ENCODE peak calls at places on chromosomes 4 and X, in six cellular contexts. Z is pancreas, B is neural progenitor cell, V is dorsolateral prefrontal cortex, A is cardiac fibroblast, T is right lobe of liver. S is an unnamed sample.

GRCh38 chr4:143025111-143025704 is 159.5 kb upstream of the USP38 start:
- DNase-seq in V (no peak), Z (no peak), T (no peak), A (peak; percentile 49), B (peak; percentile 54), S (peak; percentile 54)

GRCh38 chrX:275476-275966 is 5.7 kb upstream of the PLCXD1 start:
- DNase-seq in A (no peak), B (peak; percentile 45), V (no peak), Z (no peak), T (no peak), S (no peak)

GRCh38 chr4:158384407-158384806 is 137.3 kb upstream of the RXFP1 start:
- DNase-seq in B (no peak), V (no peak), Z (no peak), A (no peak), T (no peak), S (no peak)

GRCh38 chr4:23717528-23718248 is 172.2 kb downstream of the PPARGC1A start:
- DNase-seq in V (no peak), T (no peak), B (no peak), Z (no peak), A (peak; percentile 34), S (peak; percentile 20)

GRCh38 chr4:87339440-87339839 is 16.8 kb upstream of the HSD17B13 start:
- DNase-seq in A (no peak), V (no peak), B (no peak), Z (no peak), T (no peak), S (no peak)

GRCh38 chrX:129653985-129654651 is 638 bp downstream of the APLN start:
- DNase-seq in Z (peak; percentile 11), A (no peak), V (no peak), B (no peak), T (peak; percentile 48), S (no peak)

GRCh38 chr4:27685947-27686346 is 825.3 kb downstream of the STIM2 start:
- DNase-seq in A (no peak), B (no peak), Z (no peak), T (no peak), V (no peak), S (no peak)

GRCh38 chr4:40003986-40004385 is 26.3 kb upstream of the PDS5A start:
- DNase-seq in V (no peak), T (no peak), Z (no peak), A (peak; percentile 68), B (no peak), S (no peak)

GRCh38 chr4:48954314-48954713 is 31.8 kb upstream of the CWH43 start:
- DNase-seq in T (no peak), A (no peak), B (no peak), V (no peak), Z (no peak), S (no peak)

GRCh38 chr4:184932343-184932742 is 85.9 kb upstream of the HELT start:
- DNase-seq in B (peak; percentile 65), T (no peak), A (no peak), Z (no peak), V (no peak), S (no peak)

GRCh38 chr4:157358439-157358838 is 137.9 kb downstream of the GRIA2 start:
- DNase-seq in B (no peak), T (no peak), A (no peak), Z (no peak), V (no peak), S (no peak)

GRCh38 chr4:8835521-8836365 is 35.9 kb downstream of the HMX1 start:
- DNase-seq in Z (no peak), B (no peak), T (no peak), V (peak; percentile 2), A (no peak), S (no peak)

GRCh38 chrX:137234651-137235402 is 201.0 kb upstream of the GPR101 start:
- DNase-seq in V (no peak), A (no peak), B (no peak), Z (no peak), T (no peak), S (no peak)

GRCh38 chr4:182823576-182823975 is 93.6 kb downstream of the DCTD start:
- DNase-seq in B (no peak), Z (no peak), V (no peak), T (no peak), A (no peak), S (no peak)

GRCh38 chr4:176902710-176903323 is 110.1 kb upstream of the VEGFC start:
- DNase-seq in T (no peak), B (no peak), V (no peak), A (peak; percentile 94), Z (no peak), S (peak; percentile 60)

GRCh38 chrX:47613082-47613481 is 6.6 kb downstream of the SYN1 start:
- DNase-seq in T (no peak), A (no peak), V (no peak), Z (no peak), B (no peak), S (no peak)

GRCh38 chrX:136879001-136879667 is 1.4 kb downstream of the RBMX start:
- DNase-seq in T (no peak), B (no peak), Z (no peak), A (peak; percentile 29), V (no peak), S (no peak)

GRCh38 chr4:184961693-184962092 is 56.6 kb upstream of the HELT start:
- DNase-seq in B (no peak), V (no peak), Z (peak; percentile 72), T (no peak), A (no peak), S (no peak)

GRCh38 chr4:137677851-137678250 is 145.6 kb upstream of the PCDH18 start:
- DNase-seq in T (no peak), B (no peak), Z (no peak), A (peak; percentile 82), V (no peak), S (no peak)

GRCh38 chr4:54276633-54277426 is 47.7 kb downstream of the PDGFRA start:
- DNase-seq in V (no peak), T (no peak), Z (no peak), B (peak; percentile 19), A (peak; percentile 21), S (no peak)
- TF ChIP-seq CTCF in V (no peak), T (no peak), Z (no peak), B (no peak), A (no peak), S (no peak)

GRCh38 chr4:95536650-95537049 is 12.1 kb downstream of the UNC5C start:
- DNase-seq in V (no peak), T (no peak), Z (no peak), A (peak; percentile 50), B (no peak), S (no peak)
- H3K4me3 ChIP-seq in V (peak overlapping the region; percentile 45), T (no peak overlapping the region), Z (no peak overlapping the region), A (peak overlapping the region; percentile 16), B (no peak overlapping the region), S (no peak overlapping the region)

GRCh38 chr4:898123-898522 is 34.0 kb downstream of the GAK start:
- DNase-seq in B (no peak), T (no peak), A (no peak), Z (no peak), V (no peak), S (no peak)

GRCh38 chr4:896630-897029 is 35.5 kb downstream of the GAK start:
- DNase-seq in B (no peak), T (no peak), V (no peak), A (no peak), Z (no peak), S (no peak)

GRCh38 chr4:893995-894705 is 38.0 kb downstream of the GAK start:
- DNase-seq in B (no peak), A (no peak), Z (no peak), T (no peak), V (no peak), S (no peak)

GRCh38 chr4:895596-895995 is 36.5 kb downstream of the GAK start:
- DNase-seq in B (no peak), V (no peak), Z (no peak), A (no peak), T (no peak), S (no peak)

GRCh38 chr4:896216-896615 is 35.9 kb downstream of the GAK start:
- DNase-seq in V (no peak), T (no peak), A (no peak), B (peak; percentile 11), Z (no peak), S (no peak)
- TF ChIP-seq CTCF in V (no peak), T (no peak), A (no peak), B (peak; percentile 27), Z (no peak), S (no peak)

DNA sequence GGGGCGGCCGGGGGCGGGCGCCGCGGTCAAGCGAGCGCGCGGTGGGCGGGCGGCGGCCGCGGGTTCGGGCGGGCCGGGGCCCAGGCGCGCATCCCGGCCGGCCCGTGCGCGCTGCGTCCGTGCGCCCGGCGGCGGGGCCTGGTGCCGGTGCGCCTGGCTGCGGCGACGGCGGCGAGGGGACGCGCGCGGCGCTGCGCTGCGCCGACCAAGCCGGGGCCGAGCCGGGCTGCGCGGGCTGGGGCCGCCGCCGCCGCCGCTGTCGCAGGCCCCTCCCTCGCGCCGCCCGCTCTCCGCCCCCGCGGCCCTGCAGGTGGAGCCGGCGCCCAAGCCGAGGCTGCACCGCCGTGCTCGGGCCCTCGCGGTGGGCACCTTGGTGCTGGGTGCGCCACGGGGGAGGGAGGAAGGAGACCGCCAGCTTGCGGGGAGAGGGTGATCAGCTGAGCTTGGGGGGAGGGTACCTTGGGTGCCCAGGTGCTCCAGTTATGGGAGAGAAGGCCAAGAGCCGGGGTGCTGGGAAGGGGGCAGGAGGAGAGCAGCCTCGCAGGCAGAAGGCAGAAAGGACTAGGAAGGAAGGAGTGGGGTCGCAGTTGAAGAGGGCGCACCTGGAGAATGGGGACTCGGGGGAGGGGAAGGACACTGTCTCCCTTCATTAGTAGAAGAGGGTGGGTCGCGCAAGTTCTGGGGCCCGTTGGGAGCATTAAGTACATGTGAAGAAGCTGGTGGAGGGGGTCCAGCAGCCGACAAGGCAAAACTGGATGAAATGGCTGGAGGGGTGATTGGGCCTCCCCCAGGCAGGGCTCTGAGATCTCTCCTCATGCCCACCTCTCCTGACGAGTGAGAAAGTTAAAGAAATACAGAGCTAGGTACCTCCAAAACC is at the start of gene PPP2R2C:
- DNase-seq in B (peak; percentile 82), V (no peak), Z (no peak), A (no peak), T (no peak), S (no peak)
- H3K4me3 ChIP-seq in B (peak within 1 kb of the TSS; percentile 68), V (peak within 1 kb of the TSS; percentile 79), Z (no peak within 1 kb of the TSS), A (no peak within 1 kb of the TSS), T (no peak within 1 kb of the TSS), S (no peak within 1 kb of the TSS)

GRCh38 chr4:88526221-88526815 is 2.7 kb upstream of the PYURF start:
- DNase-seq in Z (no peak), A (peak; percentile 37), B (no peak), T (no peak), V (no peak), S (no peak)
- TF ChIP-seq CTCF in Z (no peak), A (no peak), B (peak; percentile 30), T (peak; percentile 21), V (peak; percentile 59), S (no peak)

S was measured in astrocyte of the cerebellum.